ENCODE peak calls at places on chromosomes 4 and X, in four cellular contexts. One of them, this sample, is unnamed.

GRCh38 chrX:11672213-11672612 is 6.5 kb upstream of the ARHGAP6 start:
- DNase-seq in NCI-H1417: no peak
- DNase-seq in sciatic nerve: no peak
- DNase-seq in H54: no peak
- DNase-seq in this sample: no peak

GRCh38 chr4:177070533-177070932 is 239.1 kb upstream of the NEIL3 start:
- DNase-seq in H54: no peak
- DNase-seq in NCI-H1417: no peak
- DNase-seq in sciatic nerve: no peak
- DNase-seq in this sample: no peak

GRCh38 chrX:129678176-129678880 is 23.6 kb upstream of the APLN start:
- DNase-seq in NCI-H1417: peak; percentile 82
- DNase-seq in sciatic nerve: peak; percentile 60
- DNase-seq in H54: no peak
- DNase-seq in this sample: peak; percentile 15

GRCh38 chr4:46254788-46255187 is 130.9 kb upstream of the GABRG1 start:
- DNase-seq in NCI-H1417: no peak
- DNase-seq in sciatic nerve: no peak
- DNase-seq in H54: no peak
- DNase-seq in this sample: no peak

GRCh38 chr4:112284662-112285411 is 867 bp downstream of the TIFA start:
- DNase-seq in NCI-H1417: peak; percentile 31
- DNase-seq in sciatic nerve: no peak
- DNase-seq in H54: no peak
- DNase-seq in this sample: no peak

GRCh38 chr4:61070269-61070668 is 129.9 kb upstream of the ADGRL3 start:
- DNase-seq in NCI-H1417: no peak
- DNase-seq in sciatic nerve: no peak
- DNase-seq in H54: no peak
- DNase-seq in this sample: no peak

GRCh38 chrX:153901753-153902140 is 2.7 kb upstream of the AVPR2 start:
- DNase-seq in NCI-H1417: no peak
- DNase-seq in H54: no peak
- DNase-seq in sciatic nerve: no peak
- DNase-seq in this sample: no peak

GRCh38 chrX:125205084-125205917 is 114.4 kb upstream of the TEX13C start:
- DNase-seq in sciatic nerve: peak; percentile 62
- DNase-seq in NCI-H1417: peak; percentile 73
- DNase-seq in H54: no peak
- DNase-seq in this sample: no peak

GRCh38 chr4:167419468-167420133 is 185.3 kb upstream of the SPOCK3 start:
- DNase-seq in NCI-H1417: no peak
- DNase-seq in H54: no peak
- DNase-seq in sciatic nerve: no peak
- DNase-seq in this sample: no peak

GRCh38 chr4:145279122-145279960 is 99.0 kb upstream of the OTUD4 start:
- DNase-seq in H54: no peak
- DNase-seq in NCI-H1417: no peak
- DNase-seq in sciatic nerve: no peak
- DNase-seq in this sample: no peak

GRCh38 chrX:68511255-68511654 is 12.4 kb downstream of the YIPF6 start:
- DNase-seq in NCI-H1417: peak; percentile 11
- DNase-seq in H54: no peak
- DNase-seq in sciatic nerve: no peak
- DNase-seq in this sample: peak; percentile 38

GRCh38 chr4:145406970-145407369 is 74.7 kb upstream of the SMAD1 start:
- DNase-seq in H54: no peak
- DNase-seq in NCI-H1417: no peak
- DNase-seq in sciatic nerve: no peak
- DNase-seq in this sample: no peak